ENCODE peak calls at places on chromosomes 4 and X, in eight cellular contexts. U is Peyer's patch, Z is lower lobe of right lung, L is keratinocyte, P is foreskin keratinocyte, J is neuronal stem cell, T is sigmoid colon, N is heart right ventricle. A is an unnamed sample.
A peak's percentile ranks its signal among the peaks of the same experiment; 100 is the strongest.

GRCh38 chrX:103585421-103586313 is at the start of gene TCEAL4:
- DNase-seq in T (peak; percentile 85), J (no peak), P (no peak), Z (peak; percentile 74), L (no peak), N (peak; percentile 37), U (peak; percentile 81), A (no peak)

GRCh38 chr4:24978291-24979072 is 52.3 kb downstream of the LGI2 start:
- DNase-seq in J (no peak), N (peak; percentile 27), P (no peak), L (no peak), U (no peak), Z (no peak), T (no peak), A (no peak)

GRCh38 chrX:45888518-45888917 is 656.7 kb downstream of the ZNF674 start:
- DNase-seq in P (no peak), Z (no peak), N (no peak), T (no peak), L (no peak), U (no peak), J (no peak), A (no peak)

GRCh38 chr4:98710831-98711230 is 52.4 kb upstream of the TSPAN5 start:
- DNase-seq in Z (no peak), T (no peak), U (no peak), N (no peak), P (no peak), J (no peak), L (no peak), A (no peak)

GRCh38 chr4:14726441-14727405 is 275.6 kb upstream of the CPEB2 start:
- DNase-seq in J (no peak), T (no peak), N (no peak), L (peak; percentile 81), Z (no peak), P (peak; percentile 97), U (no peak), A (peak; percentile 90)

GRCh38 chrX:135498236-135498635 is 22.2 kb upstream of the INTS6L start:
- DNase-seq in N (no peak), J (no peak), L (no peak), Z (no peak), U (no peak), T (no peak), P (no peak), A (no peak)

GRCh38 chrX:13398073-13398823 is 78.4 kb upstream of the ATXN3L start:
- DNase-seq in N (peak; percentile 15), U (peak; percentile 77), T (peak; percentile 67), L (peak; percentile 95), Z (peak; percentile 45), P (peak; percentile 95), J (peak; percentile 1), A (peak; percentile 92)

GRCh38 chr4:79178770-79179169 is 147.1 kb downstream of the NAA11 start:
- DNase-seq in Z (no peak), P (no peak), J (no peak), L (no peak), N (peak; percentile 60), U (no peak), T (peak; percentile 81), A (no peak)

GRCh38 chrX:153573999-153574398 is 24.9 kb downstream of the CCNQ start:
- DNase-seq in T (no peak), N (no peak), P (no peak), L (no peak), Z (no peak), J (no peak), U (no peak), A (no peak)

GRCh38 chrX:41779941-41780340 is 56.0 kb downstream of the GPR82 start:
- DNase-seq in U (no peak), Z (no peak), T (no peak), P (no peak), L (no peak), N (no peak), J (no peak), A (no peak)

GRCh38 chrX:41781500-41781899 is 57.5 kb downstream of the GPR82 start:
- DNase-seq in N (no peak), T (no peak), J (no peak), L (no peak), U (no peak), P (no peak), Z (no peak), A (no peak)

GRCh38 chrX:41779058-41779564 is 55.1 kb downstream of the GPR82 start:
- DNase-seq in U (no peak), P (peak; percentile 67), N (no peak), Z (no peak), L (no peak), T (no peak), J (no peak), A (peak; percentile 53)
- H3K27ac ChIP-seq in U (no peak overlapping the region), P (no peak overlapping the region), N (no peak overlapping the region), Z (no peak overlapping the region), L (peak overlapping the region; percentile 45), T (no peak overlapping the region), J (no peak overlapping the region), A (peak overlapping the region; percentile 55)

DNA sequence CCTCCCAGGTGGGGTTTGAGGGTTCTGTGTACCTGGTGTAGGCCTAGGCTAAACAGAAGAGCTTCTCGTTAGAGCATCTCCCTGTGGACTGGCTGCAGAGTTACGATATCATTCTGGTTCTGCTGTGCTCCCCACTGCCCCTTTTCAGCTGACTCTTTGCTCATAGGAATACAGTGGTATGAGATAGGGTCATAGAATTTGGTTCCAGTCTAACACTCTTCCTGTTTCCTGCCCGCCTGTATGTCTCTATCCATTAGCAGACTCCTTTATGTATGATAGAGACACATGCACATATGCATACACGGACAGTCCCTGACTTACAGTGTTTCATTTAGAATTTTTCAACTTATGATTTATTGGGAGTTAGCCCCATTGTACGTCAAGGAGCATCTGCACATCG is 15.3 kb downstream of the RNF4 start:
- DNase-seq in L (no peak), P (no peak), J (no peak), Z (no peak), T (no peak), N (no peak), U (no peak), A (no peak)
- H3K27ac ChIP-seq in L (no peak overlapping the region), P (no peak overlapping the region), J (no peak overlapping the region), Z (no peak overlapping the region), T (no peak overlapping the region), N (peak overlapping the region; percentile 76), U (peak overlapping the region; percentile 72), A (no peak overlapping the region)

DNA sequence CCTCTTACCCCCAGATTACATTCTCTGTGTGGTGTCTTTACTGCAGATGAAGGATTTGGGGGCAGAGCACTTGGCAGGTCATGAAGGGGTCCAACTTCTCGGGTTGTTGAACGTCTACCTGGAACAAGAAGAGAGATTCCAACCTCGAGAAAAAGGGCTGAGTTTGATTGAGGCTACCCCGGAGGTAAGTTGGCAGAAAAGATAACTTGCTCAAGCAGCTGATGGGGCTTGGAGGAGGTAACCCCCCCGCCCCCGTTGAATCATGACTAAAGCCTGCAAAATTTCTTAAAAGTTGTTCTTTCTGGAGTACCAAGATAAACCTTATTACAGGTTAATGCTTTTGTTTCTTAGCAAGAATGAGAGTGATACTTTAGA is 1.5 kb downstream of the CCNG2 start:
- DNase-seq in T (no peak), L (no peak), J (no peak), U (no peak), Z (no peak), P (no peak), N (no peak), A (no peak)
- H3K27ac ChIP-seq in T (peak overlapping the region; percentile 93), L (peak overlapping the region; percentile 95), J (peak overlapping the region; percentile 98), U (peak overlapping the region; percentile 99), Z (peak overlapping the region; percentile 88), P (no peak overlapping the region), N (peak overlapping the region; percentile 90), A (peak overlapping the region; percentile 84)

DNA sequence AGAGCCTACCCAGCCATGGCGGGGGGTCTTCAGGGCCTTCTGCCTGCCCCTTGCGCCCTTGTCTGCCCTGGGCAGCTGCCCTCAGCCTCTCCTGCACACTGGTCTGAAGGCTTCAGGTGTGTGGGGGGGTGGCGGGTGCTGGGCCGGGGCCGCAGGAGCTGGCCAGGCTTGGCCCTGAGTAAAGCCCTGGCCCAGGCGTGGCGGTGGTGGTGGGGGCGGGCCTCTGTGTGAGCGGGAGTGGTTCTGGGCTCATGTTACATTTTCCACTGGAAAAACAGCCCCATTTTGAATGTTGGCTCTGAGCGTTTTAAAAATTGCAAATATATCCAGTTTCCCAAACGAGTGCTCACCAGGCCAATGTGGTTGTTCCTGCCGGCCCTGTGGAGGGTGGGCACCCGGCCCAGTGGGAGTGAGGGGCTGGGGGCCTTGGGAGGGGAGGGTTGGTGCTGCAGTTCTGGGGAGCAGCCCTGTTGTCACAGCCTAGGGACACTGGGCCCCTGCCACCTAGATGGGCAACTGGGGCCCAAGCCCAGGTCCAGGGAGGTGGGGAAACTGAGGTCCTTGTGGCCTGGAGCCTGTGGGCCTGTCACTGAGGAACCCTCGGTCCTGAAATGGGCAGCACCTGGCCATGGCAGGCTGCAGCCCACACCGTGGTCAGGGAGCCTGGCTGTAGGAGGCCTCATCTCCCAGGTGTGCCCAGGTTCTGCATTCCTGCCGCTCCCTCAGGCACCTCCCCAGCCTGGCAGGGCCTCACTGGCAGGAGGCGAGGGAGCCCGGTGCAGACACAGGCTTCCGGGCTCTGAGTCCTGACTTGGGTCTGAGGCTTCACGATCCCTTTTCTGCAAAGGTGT is 28.3 kb downstream of the FGFRL1 start:
- DNase-seq in U (no peak), T (peak; percentile 83), J (no peak), L (no peak), P (no peak), Z (no peak), N (no peak), A (no peak)
- H3K27ac ChIP-seq in U (no peak overlapping the region), T (peak overlapping the region; percentile 60), J (peak overlapping the region; percentile 98), L (no peak overlapping the region), P (no peak overlapping the region), Z (peak overlapping the region; percentile 56), N (peak overlapping the region; percentile 13), A (peak overlapping the region; percentile 31)

GRCh38 chr4:119017634-119018033 is 118.0 kb upstream of the MYOZ2 start:
- DNase-seq in T (no peak), L (no peak), P (no peak), J (no peak), Z (no peak), N (no peak), U (no peak), A (no peak)
- H3K27ac ChIP-seq in T (peak overlapping the region; percentile 94), L (no peak overlapping the region), P (no peak overlapping the region), J (no peak overlapping the region), Z (no peak overlapping the region), N (peak overlapping the region; percentile 75), U (no peak overlapping the region), A (no peak overlapping the region)

DNA sequence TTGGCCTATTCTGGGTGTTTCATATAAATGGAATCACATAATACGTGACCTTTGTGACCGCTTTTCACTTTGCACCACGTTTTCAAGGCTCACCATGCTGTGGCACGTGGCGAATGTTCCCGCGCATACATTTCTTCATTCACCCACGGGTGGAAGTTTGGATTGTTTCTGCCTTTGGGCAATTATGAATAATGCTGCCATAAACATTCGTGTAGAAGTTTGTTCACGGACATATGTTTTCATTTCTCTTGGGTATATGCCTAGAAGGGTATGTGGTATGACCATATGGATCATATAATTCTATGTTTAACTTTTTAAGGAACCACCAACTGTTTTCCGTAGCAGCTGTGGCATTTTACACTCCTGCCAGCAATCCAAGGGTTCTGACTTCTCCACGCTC is 60.9 kb upstream of the MXD4 start:
- DNase-seq in U (no peak), T (no peak), J (no peak), P (no peak), Z (no peak), N (no peak), L (no peak), A (no peak)
- H3K27ac ChIP-seq in U (no peak overlapping the region), T (no peak overlapping the region), J (no peak overlapping the region), P (no peak overlapping the region), Z (no peak overlapping the region), N (no peak overlapping the region), L (no peak overlapping the region), A (no peak overlapping the region)

GRCh38 chr4:110196206-110196870 is 2.1 kb downstream of the ELOVL6 start:
- DNase-seq in J (peak; percentile 56), Z (peak; percentile 71), L (no peak), P (no peak), T (peak; percentile 66), N (peak; percentile 48), U (peak; percentile 67), A (no peak)
- H3K27ac ChIP-seq in J (peak overlapping the region; percentile 96), Z (peak overlapping the region; percentile 92), L (peak overlapping the region; percentile 91), P (peak overlapping the region; percentile 95), T (peak overlapping the region; percentile 84), N (peak overlapping the region; percentile 86), U (peak overlapping the region; percentile 84), A (peak overlapping the region; percentile 93)